ENCODE peak calls at places on chromosomes 5 and 9, in seven cellular contexts. X is ELR; F is D341Med; R is HEK293T; B is T-cell; G is activated naive CD8-positive, alpha-beta T cell treated with anti-CD3 and anti-CD28 coated beads, Interleukin-2, amount 50 U/mL, for 24 hours; K is Caco-2. D is an unnamed sample.

GRCh38 chr5:1745190-1745805 is 54.3 kb downstream of the MRPL36 start:
- DNase-seq in F (no peak), B (no peak), G (no peak), R (no peak), X (no peak), K (no peak), D (no peak)

GRCh38 chr5:10456583-10457562 is 15.2 kb downstream of the ROPN1L start:
- DNase-seq in R (no peak), X (peak), B (no peak), K (no peak), G (no peak), F (no peak), D (peak)

GRCh38 chr9:89941875-89942274 is 337.1 kb downstream of the GADD45G start:
- DNase-seq in K (no peak), X (peak), F (no peak), R (peak), G (no peak), B (no peak), D (peak)

GRCh38 chr9:99057665-99058625 is 47.0 kb upstream of the TGFBR1 start:
- DNase-seq in R (no peak), K (no peak), B (peak), F (no peak), G (peak), X (peak), D (peak)

GRCh38 chr5:10536931-10537579 is 26.8 kb upstream of the ANKRD33B start:
- DNase-seq in B (no peak), X (no peak), K (no peak), R (no peak), F (no peak), G (no peak), D (no peak)

GRCh38 chr5:16539169-16539666 is 73.6 kb upstream of the ZNF622 start:
- DNase-seq in F (no peak), K (peak), R (no peak), G (no peak), X (peak), B (no peak), D (peak)

GRCh38 chr5:122138356-122138755 is 9.0 kb downstream of the ZNF474 start:
- DNase-seq in G (no peak), K (no peak), B (no peak), R (no peak), F (no peak), X (no peak), D (no peak)

GRCh38 chr9:110531776-110532175 is 47.8 kb downstream of the SVEP1 start:
- DNase-seq in B (no peak), G (no peak), X (no peak), K (no peak), F (no peak), R (no peak), D (peak)

GRCh38 chr9:7536310-7536939 is 263.2 kb downstream of the DMAC1 start:
- DNase-seq in G (peak), X (peak), B (no peak), F (peak), K (peak), R (peak), D (peak)

GRCh38 chr5:104355350-104355749 is 792.8 kb upstream of the NUDT12 start:
- DNase-seq in G (no peak), K (peak), B (no peak), F (no peak), R (no peak), X (no peak), D (no peak)

GRCh38 chr5:112318346-112318745 is 100.7 kb downstream of the EPB41L4A start:
- DNase-seq in F (no peak), K (no peak), R (no peak), G (no peak), B (no peak), X (no peak), D (no peak)

GRCh38 chr5:149473441-149473840 is 77.8 kb downstream of the CSNK1A1 start:
- DNase-seq in B (no peak), X (no peak), G (no peak), R (no peak), K (no peak), F (no peak), D (no peak)

GRCh38 chr5:2519153-2519552 is 232.3 kb downstream of the IRX2 start:
- DNase-seq in B (no peak), F (no peak), K (no peak), G (no peak), R (no peak), X (no peak), D (no peak)

GRCh38 chr9:99403371-99403770 is 181.3 kb downstream of the SEC61B start:
- DNase-seq in X (no peak), G (no peak), R (no peak), K (no peak), F (no peak), B (no peak), D (no peak)

GRCh38 chr5:82349651-82350050 is 71.5 kb upstream of the RPS23 start:
- DNase-seq in F (peak), G (peak), B (no peak), K (peak), R (peak), X (peak), D (peak)

GRCh38 chr5:172733179-172733973 is 37.6 kb downstream of the DUSP1 start:
- DNase-seq in X (peak), B (no peak), K (peak), R (no peak), F (no peak), G (no peak), D (peak)

GRCh38 chr5:10374032-10374431 is 20.5 kb downstream of the MARCHF6 start:
- DNase-seq in F (peak), G (no peak), R (no peak), B (no peak), X (no peak), K (no peak), D (peak)

GRCh38 chr5:90055831-90056328 is 353.7 kb downstream of the CETN3 start:
- DNase-seq in G (no peak), X (peak), B (no peak), F (no peak), R (no peak), K (peak), D (peak)

GRCh38 chr9:36877239-36877638 is 156.8 kb downstream of the PAX5 start:
- DNase-seq in R (no peak), X (no peak), G (no peak), F (no peak), B (no peak), K (no peak), D (no peak)

GRCh38 chr9:128249914-128250838 is 25.6 kb downstream of the GOLGA2 start:
- DNase-seq in K (peak), X (peak), R (peak), G (peak), B (peak), F (peak), D (peak)

GRCh38 chr9:4324513-4324912 is 24.6 kb upstream of the GLIS3 start:
- DNase-seq in F (no peak), G (no peak), K (no peak), R (no peak), X (peak), B (no peak), D (peak)

GRCh38 chr5:106397700-106398099 is 1273.0 kb downstream of the EFNA5 start:
- DNase-seq in F (no peak), B (no peak), R (no peak), K (no peak), G (no peak), X (peak), D (peak)

GRCh38 chr5:170633235-170634041 is 129.6 kb downstream of the KCNIP1 start:
- DNase-seq in R (peak), B (no peak), X (peak), G (no peak), F (peak), K (peak), D (peak)

GRCh38 chr5:118968925-118969375 is 19.4 kb downstream of the DTWD2 start:
- DNase-seq in R (no peak), K (no peak), F (no peak), X (no peak), B (no peak), G (no peak), D (no peak)

GRCh38 chr5:99715921-99716320 is 787.1 kb upstream of the CHD1 start:
- DNase-seq in G (no peak), K (no peak), F (no peak), B (no peak), R (no peak), X (no peak), D (no peak)

GRCh38 chr5:76850543-76851140 is 828 bp downstream of the S100Z start:
- DNase-seq in B (no peak), R (no peak), G (no peak), K (no peak), X (no peak), F (no peak), D (no peak)

GRCh38 chr9:17402309-17402708 is 176.6 kb upstream of the SH3GL2 start:
- DNase-seq in R (peak), B (no peak), G (no peak), X (peak), K (peak), F (peak), D (peak)

GRCh38 chr5:39394946-39395345 is 29.8 kb downstream of the DAB2 start:
- DNase-seq in G (no peak), R (no peak), X (peak), K (no peak), B (no peak), F (no peak), D (peak)

GRCh38 chr5:9847631-9848030 is 217.5 kb upstream of the TAS2R1 start:
- DNase-seq in F (no peak), K (no peak), G (no peak), X (no peak), B (no peak), R (no peak), D (no peak)

GRCh38 chr5:55731848-55732247 is 6.0 kb upstream of the DDX4 start:
- DNase-seq in F (no peak), G (no peak), R (no peak), K (no peak), B (no peak), X (no peak), D (no peak)

GRCh38 chr5:38555354-38556114 is 912 bp downstream of the LIFR start:
- DNase-seq in F (no peak), R (no peak), G (no peak), B (no peak), K (no peak), X (no peak), D (no peak)

GRCh38 chr5:116518423-116518822 is 56.2 kb downstream of the SEMA6A start:
- DNase-seq in R (no peak), K (no peak), F (no peak), X (no peak), G (no peak), B (no peak), D (no peak)

GRCh38 chr5:144002866-144003265 is 167.6 kb downstream of the YIPF5 start:
- DNase-seq in B (no peak), X (no peak), K (no peak), G (no peak), R (no peak), F (no peak), D (peak)

GRCh38 chr9:36101916-36102741 is 34.4 kb upstream of the GLIPR2 start:
- DNase-seq in G (no peak), F (no peak), K (peak), R (no peak), B (no peak), X (peak), D (peak)

GRCh38 chr9:112378441-112379176 is 1.3 kb upstream of the HSDL2 start:
- DNase-seq in X (peak), F (no peak), G (peak), B (no peak), R (no peak), K (no peak), D (no peak)

GRCh38 chr5:171540865-171541264 is 121.4 kb downstream of the FGF18 start:
- DNase-seq in B (no peak), R (no peak), K (no peak), G (no peak), X (no peak), F (no peak), D (no peak)

D was measured in amniotic epithelial cell.